ENCODE peak calls at places on chromosomes 6 and 20, in four cellular contexts. Y is CD8-positive, alpha-beta T cell; W is epithelial cell of esophagus; G is dorsolateral prefrontal cortex. S is an unnamed sample.
A peak's percentile ranks its signal among the peaks of the same experiment; 100 is the strongest.

GRCh38 chr6:47246556-47246955 is 63.1 kb downstream of the TNFRSF21 start:
- DNase-seq in Y (no peak), G (no peak), W (no peak), S (no peak)

GRCh38 chr20:1005452-1006027 is 3.4 kb upstream of the RSPO4 start:
- DNase-seq in G (no peak), W (peak; percentile 75), Y (no peak), S (peak; percentile 8)

GRCh38 chr20:16271450-16271849 is 301.8 kb downstream of the KIF16B start:
- DNase-seq in G (no peak), W (no peak), Y (no peak), S (no peak)

GRCh38 chr6:3206339-3207015 is 21.0 kb downstream of the TUBB2B start:
- DNase-seq in W (no peak), G (no peak), Y (no peak), S (no peak)

GRCh38 chr6:38110407-38111025 is 291.0 kb downstream of the ZFAND3 start:
- DNase-seq in W (peak; percentile 24), Y (no peak), G (no peak), S (no peak)

GRCh38 chr20:56362833-56363413 is 4.1 kb downstream of the FAM210B start:
- DNase-seq in G (no peak), Y (no peak), W (no peak), S (no peak)

GRCh38 chr6:45741437-45742166 is 274.1 kb downstream of the CLIC5 start:
- DNase-seq in G (no peak), W (no peak), Y (no peak), S (no peak)

GRCh38 chr20:19371112-19371511 is 158.7 kb downstream of the SLC24A3 start:
- DNase-seq in Y (no peak), G (no peak), W (no peak), S (no peak)

GRCh38 chr6:101429291-101429690 is 35.8 kb downstream of the GRIK2 start:
- DNase-seq in Y (no peak), W (peak; percentile 9), G (no peak), S (no peak)

GRCh38 chr6:56374841-56375369 is 127.5 kb upstream of the COL21A1 start:
- DNase-seq in G (no peak), Y (no peak), W (peak; percentile 74), S (no peak)

GRCh38 chr6:34346175-34347119 is 46.0 kb downstream of the NUDT3 start:
- DNase-seq in W (no peak), Y (no peak), G (no peak), S (no peak)

GRCh38 chr6:5108068-5108467 is 22.9 kb downstream of the PPP1R3G start:
- DNase-seq in Y (no peak), G (no peak), W (no peak), S (no peak)

GRCh38 chr20:46994341-46994740 is 99.7 kb downstream of the EYA2 start:
- DNase-seq in G (no peak), Y (no peak), W (peak; percentile 64), S (no peak)

GRCh38 chr20:58907481-58908137 is 55.1 kb downstream of the GNAS start:
- DNase-seq in G (peak; percentile 72), Y (peak; percentile 27), W (peak; percentile 84), S (peak; percentile 99)

GRCh38 chr6:113909224-113909856 is 52.2 kb downstream of the MARCKS start:
- DNase-seq in W (peak; percentile 57), Y (no peak), G (peak; percentile 8), S (no peak)

DNA sequence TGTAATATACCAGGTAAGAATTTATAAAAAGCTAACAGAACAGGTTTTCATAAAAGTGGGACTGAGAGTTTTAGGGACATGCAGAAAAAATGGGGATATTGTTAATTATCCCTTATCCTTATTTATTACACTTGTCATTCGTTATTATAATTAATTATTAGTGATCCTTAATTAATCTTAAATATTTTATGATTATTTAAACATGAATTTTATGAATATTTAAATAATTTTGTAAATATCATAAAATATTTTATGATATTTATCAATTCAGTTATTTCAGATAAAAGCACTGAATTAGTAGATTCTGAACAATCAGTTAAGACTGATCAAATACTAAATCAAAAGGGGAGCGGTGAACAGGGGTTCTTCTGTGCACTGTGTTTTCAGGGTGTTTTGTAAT is 300.1 kb downstream of the PAX1 start:
- DNase-seq in W (no peak), G (no peak), Y (no peak), S (no peak)
- H3K4me3 ChIP-seq in W (no peak overlapping the region), G (no peak overlapping the region), Y (no peak overlapping the region), S (no peak overlapping the region)

GRCh38 chr6:143039548-143039947 is 21.1 kb upstream of the AIG1 start:
- DNase-seq in G (no peak), Y (no peak), W (no peak), S (no peak)

GRCh38 chr6:143037470-143037869 is 23.2 kb upstream of the AIG1 start:
- DNase-seq in W (no peak), Y (no peak), G (no peak), S (no peak)

GRCh38 chr6:143040018-143040417 is 20.7 kb upstream of the AIG1 start:
- DNase-seq in W (no peak), Y (no peak), G (no peak), S (no peak)

GRCh38 chr6:143034689-143035334 is 25.9 kb upstream of the AIG1 start:
- DNase-seq in Y (no peak), W (peak; percentile 18), G (no peak), S (no peak)

GRCh38 chr6:143038845-143039244 is 21.8 kb upstream of the AIG1 start:
- DNase-seq in G (no peak), W (no peak), Y (no peak), S (no peak)
- TF ChIP-seq CTCF in G (no peak), W (no peak), Y (no peak), S (no peak)

GRCh38 chr6:126188271-126188909 is 151.5 kb upstream of the CENPW start:
- DNase-seq in G (no peak), W (no peak), Y (no peak), S (no peak)
- H3K4me3 ChIP-seq in G (no peak overlapping the region), W (no peak overlapping the region), Y (no peak overlapping the region), S (no peak overlapping the region)

DNA sequence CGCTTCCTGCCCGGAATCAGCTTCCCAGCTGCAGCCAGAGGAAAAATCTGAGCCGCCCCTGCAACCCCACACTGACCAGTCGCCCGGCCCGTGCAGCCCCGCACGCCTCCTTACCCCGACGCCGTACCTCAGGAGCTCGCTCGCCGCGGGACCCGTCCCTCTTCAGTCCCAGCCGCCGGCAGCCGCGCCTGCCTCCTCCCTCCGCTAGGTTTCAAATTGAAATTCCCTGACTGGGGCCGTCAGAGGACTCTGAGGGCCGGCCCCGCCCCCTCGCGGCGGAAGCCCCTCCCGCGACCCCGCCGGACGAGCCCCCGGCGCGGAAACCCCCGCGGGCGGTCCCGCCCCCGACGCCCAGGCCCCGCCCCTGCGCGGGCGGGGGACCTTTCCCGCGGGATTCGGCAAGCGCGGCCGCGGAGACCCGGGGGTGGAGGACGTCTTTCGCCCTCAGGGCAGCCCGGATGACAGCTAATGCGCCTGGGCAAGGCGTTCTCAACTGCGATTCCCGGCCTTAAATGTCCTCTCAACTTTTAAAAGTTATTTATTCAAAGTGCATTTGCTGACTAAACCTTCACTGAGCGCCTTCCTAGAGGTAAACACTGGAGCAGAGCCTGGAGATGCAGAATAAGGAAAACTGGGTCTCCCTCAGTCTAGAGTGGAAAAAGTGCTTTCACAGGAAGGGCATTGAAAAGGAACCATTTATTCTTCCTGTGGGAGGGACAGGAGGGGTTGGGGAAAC is at the start of gene EPB41L2:
- DNase-seq in Y (peak; percentile 55), G (peak; percentile 52), W (peak; percentile 84), S (peak; percentile 45)
- TF ChIP-seq CTCF in Y (peak; percentile 18), G (no peak), W (peak; percentile 18), S (peak; percentile 8)

DNA sequence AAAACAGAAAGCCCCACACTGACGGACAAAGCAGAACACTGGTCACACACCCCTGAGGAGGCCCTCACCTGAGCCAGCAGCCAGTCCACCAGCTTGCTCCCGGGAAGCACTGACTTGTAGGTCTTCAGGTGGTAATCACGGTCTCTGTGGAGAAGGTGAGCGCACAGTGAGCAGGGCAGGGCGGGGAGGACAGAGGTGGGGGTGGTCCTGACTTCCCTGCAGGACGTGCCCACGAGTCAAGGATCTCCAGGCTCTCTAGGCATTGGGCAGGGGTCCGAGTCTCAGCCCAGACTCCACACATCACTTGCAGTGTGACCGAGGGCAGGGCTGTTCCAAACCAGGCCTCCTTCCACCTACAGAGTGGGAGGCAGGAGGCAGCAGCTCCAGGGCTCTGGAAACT is 151.7 kb downstream of the PREX1 start:
- DNase-seq in Y (no peak), G (no peak), W (no peak), S (no peak)
- H3K4me3 ChIP-seq in Y (no peak overlapping the region), G (no peak overlapping the region), W (no peak overlapping the region), S (no peak overlapping the region)

S was measured in retinal pigment epithelial cell.